ENCODE peak calls at places on chromosome 4, in nine cellular contexts. I is NCI-H1105; J is HTR-8/SVneo; F is suprapubic skin; P is SJSA1; K is stimulated activated CD4-positive, alpha-beta T cell treated with anti-CD3 and anti-CD28 coated beads, Interleukin-1b, Interleukin-23, amount 100 ng/mL, for 4 hours; Q is small intestine; V is gastrocnemius medialis; N is fibroblast of gingiva. X is an unnamed sample.

GRCh38 chr4:8738471-8738931 is 133.1 kb downstream of the HMX1 start:
- DNase-seq in I (no peak), J (no peak), F (no peak), P (no peak), K (no peak), Q (no peak), V (no peak), N (no peak), X (no peak)

GRCh38 chr4:8707045-8707781 is 114.6 kb downstream of the CPZ start:
- DNase-seq in I (no peak), J (no peak), F (peak), P (no peak), K (no peak), Q (no peak), V (no peak), N (no peak), X (no peak)

GRCh38 chr4:40333921-40334352 is 1.2 kb upstream of the CHRNA9 start:
- DNase-seq in I (no peak), J (peak), F (no peak), P (no peak), K (no peak), Q (no peak), V (peak), N (peak), X (no peak)

GRCh38 chr4:179285696-179286095 is 1843.5 kb upstream of the AGA start:
- DNase-seq in I (no peak), J (no peak), F (no peak), P (no peak), K (no peak), Q (no peak), V (no peak), N (no peak), X (no peak)

GRCh38 chr4:114286275-114286674 is 306.8 kb upstream of the ARSJ start:
- DNase-seq in I (no peak), J (no peak), F (no peak), P (no peak), K (no peak), Q (no peak), V (no peak), N (peak), X (no peak)

GRCh38 chr4:185541251-185541671 is 6.0 kb upstream of the PDLIM3 start:
- DNase-seq in I (no peak), J (no peak), F (peak), P (peak), K (no peak), Q (no peak), V (no peak), N (no peak), X (no peak)

GRCh38 chr4:100022792-100023222 is 72.7 kb upstream of the H2AZ1 start:
- DNase-seq in I (no peak), J (no peak), F (no peak), P (no peak), K (no peak), Q (no peak), V (no peak), N (no peak), X (no peak)

GRCh38 chr4:167645358-167645757 is 411.1 kb upstream of the SPOCK3 start:
- DNase-seq in I (no peak), J (no peak), F (no peak), P (no peak), K (no peak), Q (no peak), V (no peak), N (no peak), X (no peak)

GRCh38 chr4:98557497-98557896 is 100.9 kb downstream of the TSPAN5 start:
- DNase-seq in I (no peak), J (no peak), F (no peak), P (peak), K (no peak), Q (no peak), V (no peak), N (peak), X (no peak)

GRCh38 chr4:23212558-23212957 is 519.8 kb downstream of the GBA3 start:
- DNase-seq in I (no peak), J (no peak), F (no peak), P (no peak), K (no peak), Q (no peak), V (peak), N (no peak), X (no peak)

GRCh38 chr4:3729188-3729884 is 36.8 kb upstream of the ADRA2C start:
- DNase-seq in I (no peak), J (peak), F (no peak), P (no peak), K (no peak), Q (no peak), V (no peak), N (no peak), X (no peak)

GRCh38 chr4:142314686-142315085 is 531.4 kb downstream of the INPP4B start:
- DNase-seq in I (no peak), J (no peak), F (no peak), P (no peak), K (no peak), Q (peak), V (no peak), N (no peak), X (no peak)

GRCh38 chr4:183721207-183722081 is 62.4 kb downstream of the TRAPPC11 start:
- DNase-seq in I (no peak), J (no peak), F (no peak), P (no peak), K (no peak), Q (peak), V (no peak), N (peak), X (no peak)

GRCh38 chr4:110970642-110971041 is 347.8 kb upstream of the PITX2 start:
- DNase-seq in I (no peak), J (peak), F (no peak), P (peak), K (no peak), Q (peak), V (no peak), N (peak), X (no peak)

GRCh38 chr4:172892300-172892699 is 276.3 kb upstream of the GALNT7 start:
- DNase-seq in I (no peak), J (no peak), F (no peak), P (no peak), K (no peak), Q (peak), V (no peak), N (no peak), X (no peak)

GRCh38 chr4:71074452-71075299 is 81.2 kb downstream of the DCK start:
- DNase-seq in I (no peak), J (no peak), F (no peak), P (no peak), K (no peak), Q (peak), V (no peak), N (no peak), X (no peak)

GRCh38 chr4:7861440-7861881 is 78.2 kb downstream of the AFAP1 start:
- DNase-seq in I (no peak), J (peak), F (no peak), P (peak), K (no peak), Q (no peak), V (no peak), N (peak), X (no peak)

GRCh38 chr4:152778656-152779512 is 646 bp downstream of the TIGD4 start:
- DNase-seq in I (no peak), J (peak), F (no peak), P (no peak), K (peak), Q (peak), V (peak), N (peak), X (no peak)

GRCh38 chr4:161663844-161664243 is 500.0 kb downstream of the FSTL5 start:
- DNase-seq in I (no peak), J (no peak), F (no peak), P (no peak), K (no peak), Q (no peak), V (no peak), N (no peak), X (no peak)

GRCh38 chr4:184617611-184618196 is 31.5 kb downstream of the CASP3 start:
- DNase-seq in I (no peak), J (no peak), F (no peak), P (no peak), K (no peak), Q (peak), V (no peak), N (no peak), X (no peak)

GRCh38 chr4:126799971-126800722 is 832.6 kb upstream of the INTU start:
- DNase-seq in I (peak), J (no peak), F (no peak), P (peak), K (no peak), Q (no peak), V (no peak), N (peak), X (no peak)

GRCh38 chr4:87679449-87680169 is 29.5 kb downstream of the DMP1 start:
- DNase-seq in I (no peak), J (peak), F (no peak), P (peak), K (peak), Q (peak), V (peak), N (peak), X (peak)

X was measured in nucleus accumbens.